ENCODE peak calls at places on chromosomes 11 and 22, in eight cellular contexts. R, P, G, H, J, I, A and F are unnamed samples.

GRCh38 chr22:35172452-35172851 is 84.8 kb upstream of the HMGXB4 start:
- DNase-seq in R (no peak), P (no peak), G (no peak), H (no peak), J (peak), I (no peak), A (no peak), F (no peak)

GRCh38 chr11:85603220-85603619 is 23.9 kb downstream of the DLG2 start:
- DNase-seq in R (no peak), P (no peak), G (no peak), H (no peak), J (no peak), I (no peak), A (no peak), F (no peak)

GRCh38 chr22:38882480-38882879 is 10.5 kb upstream of the CBX6 start:
- DNase-seq in R (no peak), P (no peak), G (no peak), H (no peak), J (no peak), I (peak), A (no peak), F (no peak)

GRCh38 chr11:20055312-20055711 is 105.0 kb downstream of the DBX1 start:
- DNase-seq in R (no peak), P (no peak), G (no peak), H (no peak), J (no peak), I (no peak), A (no peak), F (no peak)

GRCh38 chr11:78742430-78742829 is 167.8 kb upstream of the NARS2 start:
- DNase-seq in R (no peak), P (no peak), G (no peak), H (no peak), J (peak), I (peak), A (peak), F (no peak)

GRCh38 chr11:63564056-63564784 is 1.0 kb upstream of the PLAAT2 start:
- DNase-seq in R (no peak), P (peak), G (no peak), H (no peak), J (no peak), I (no peak), A (no peak), F (no peak)

GRCh38 chr11:15897211-15897960 is 459.0 kb downstream of the SOX6 start:
- DNase-seq in R (peak), P (peak), G (no peak), H (no peak), J (no peak), I (no peak), A (peak), F (no peak)

GRCh38 chr11:3338569-3339565 is 40.1 kb downstream of the ZNF195 start:
- DNase-seq in R (no peak), P (no peak), G (no peak), H (no peak), J (no peak), I (no peak), A (no peak), F (no peak)

GRCh38 chr11:90341986-90342385 is 119.1 kb upstream of the CHORDC1 start:
- DNase-seq in R (no peak), P (no peak), G (no peak), H (no peak), J (no peak), I (no peak), A (no peak), F (no peak)

GRCh38 chr11:8310743-8311298 is 47.1 kb upstream of the LMO1 start:
- DNase-seq in R (no peak), P (no peak), G (no peak), H (no peak), J (no peak), I (peak), A (no peak), F (no peak)

GRCh38 chr11:69369945-69370344 is 76.0 kb downstream of the MYEOV start:
- DNase-seq in R (no peak), P (no peak), G (no peak), H (no peak), J (no peak), I (no peak), A (no peak), F (no peak)

GRCh38 chr22:45096256-45096907 is 67.3 kb upstream of the NUP50 start:
- DNase-seq in R (peak), P (peak), G (no peak), H (peak), J (no peak), I (peak), A (peak), F (peak)

GRCh38 chr11:16610213-16610737 is 128.2 kb upstream of the C11orf58 start:
- DNase-seq in R (no peak), P (no peak), G (no peak), H (no peak), J (no peak), I (peak), A (no peak), F (no peak)

GRCh38 chr11:87097582-87097981 is 59.8 kb downstream of the TMEM135 start:
- DNase-seq in R (peak), P (peak), G (peak), H (no peak), J (no peak), I (no peak), A (peak), F (peak)

GRCh38 chr11:5367461-5368074 is 16.0 kb upstream of the OR51M1 start:
- DNase-seq in R (peak), P (no peak), G (no peak), H (no peak), J (no peak), I (no peak), A (no peak), F (no peak)

GRCh38 chr11:124415356-124415923 is 9.2 kb downstream of the OR8B4 start:
- DNase-seq in R (peak), P (peak), G (no peak), H (no peak), J (peak), I (no peak), A (peak), F (no peak)

GRCh38 chr11:48162197-48162886 is 54.3 kb upstream of the OR4B1 start:
- DNase-seq in R (no peak), P (peak), G (no peak), H (no peak), J (no peak), I (no peak), A (no peak), F (no peak)

GRCh38 chr11:2687782-2688191 is 12.0 kb downstream of the KCNQ1OT1 start:
- DNase-seq in R (no peak), P (peak), G (no peak), H (no peak), J (no peak), I (peak), A (no peak), F (no peak)

GRCh38 chr11:122743949-122744876 is 88.7 kb downstream of the UBASH3B start:
- DNase-seq in R (peak), P (peak), G (peak), H (no peak), J (no peak), I (no peak), A (no peak), F (peak)

GRCh38 chr11:111378773-111379499 is at the start of gene POU2AF1:
- DNase-seq in R (no peak), P (peak), G (peak), H (no peak), J (no peak), I (no peak), A (no peak), F (peak)

GRCh38 chr22:22128440-22128839 is 116.1 kb upstream of the VPREB1 start:
- DNase-seq in R (no peak), P (no peak), G (no peak), H (no peak), J (no peak), I (no peak), A (no peak), F (no peak)

GRCh38 chr11:94740975-94741707 is 27.0 kb upstream of the AMOTL1 start:
- DNase-seq in R (peak), P (peak), G (no peak), H (peak), J (peak), I (peak), A (no peak), F (peak)

GRCh38 chr11:19715373-19715772 is 2.7 kb downstream of the NAV2 start:
- DNase-seq in R (no peak), P (peak), G (no peak), H (no peak), J (no peak), I (no peak), A (no peak), F (no peak)

GRCh38 chr11:126114486-126115252 is 52.0 kb upstream of the CDON start:
- DNase-seq in R (no peak), P (peak), G (no peak), H (no peak), J (peak), I (no peak), A (no peak), F (no peak)

GRCh38 chr11:103499710-103500340 is 390.6 kb downstream of the DYNC2H1 start:
- DNase-seq in R (no peak), P (no peak), G (no peak), H (no peak), J (no peak), I (no peak), A (no peak), F (no peak)

GRCh38 chr22:32920032-32920628 is 118.6 kb downstream of the TIMP3 start:
- DNase-seq in R (peak), P (peak), G (no peak), H (no peak), J (no peak), I (no peak), A (no peak), F (no peak)

GRCh38 chr11:113023228-113023627 is 62.0 kb downstream of the NCAM1 start:
- DNase-seq in R (peak), P (no peak), G (no peak), H (no peak), J (no peak), I (no peak), A (no peak), F (no peak)